ENCODE peak calls at places on chromosomes 16 and 17, in eight cellular contexts. M is cardiac fibroblast, W is choroid plexus epithelial cell, K is cardiac muscle cell, H is uterus, Z is ovary, D is GM13976, V is HFFc6. U is an unnamed sample.
A peak's percentile ranks its signal among the peaks of the same experiment; 100 is the strongest.

GRCh38 chr17:8922451-8922850 is 43.1 kb downstream of the PIK3R5 start:
- DNase-seq in M (peak; percentile 88), W (peak; percentile 91), K (no peak), H (no peak), Z (no peak), D (no peak), V (peak; percentile 71), U (no peak)

GRCh38 chr17:79573196-79573929 is 37.5 kb downstream of the RBFOX3 start:
- DNase-seq in M (no peak), W (no peak), K (no peak), H (no peak), Z (no peak), D (no peak), V (no peak), U (no peak)

GRCh38 chr17:67994827-67995567 is 1.3 kb downstream of the C17orf58 start:
- DNase-seq in M (peak; percentile 74), W (peak; percentile 85), K (no peak), H (peak; percentile 30), Z (peak; percentile 31), D (no peak), V (peak; percentile 88), U (no peak)

GRCh38 chr16:89401641-89402445 is 88.5 kb downstream of the ANKRD11 start:
- DNase-seq in M (no peak), W (peak; percentile 45), K (no peak), H (no peak), Z (no peak), D (no peak), V (peak; percentile 71), U (no peak)

GRCh38 chr16:2008631-2009301 is 855 bp downstream of the ZNF598 start:
- DNase-seq in M (peak; percentile 53), W (peak; percentile 57), K (no peak), H (no peak), Z (no peak), D (no peak), V (no peak), U (no peak)

GRCh38 chr16:9484436-9484835 is 393.0 kb downstream of the HAPSTR1 start:
- DNase-seq in M (no peak), W (no peak), K (no peak), H (no peak), Z (no peak), D (no peak), V (no peak), U (no peak)

GRCh38 chr17:81285179-81285878 is 9.8 kb downstream of the SLC38A10 start:
- DNase-seq in M (peak; percentile 66), W (peak; percentile 71), K (no peak), H (peak; percentile 54), Z (peak; percentile 45), D (peak; percentile 84), V (no peak), U (no peak)

GRCh38 chr17:8709006-8709405 is 35.6 kb downstream of the CCDC42 start:
- DNase-seq in M (no peak), W (no peak), K (no peak), H (no peak), Z (no peak), D (no peak), V (no peak), U (no peak)

GRCh38 chr17:13114601-13115024 is 96.8 kb upstream of the ELAC2 start:
- DNase-seq in M (peak; percentile 56), W (peak; percentile 63), K (peak; percentile 76), H (no peak), Z (no peak), D (peak; percentile 45), V (peak; percentile 20), U (peak; percentile 65)

GRCh38 chr17:80791758-80792284 is 199.8 kb upstream of the CHMP6 start:
- DNase-seq in M (peak; percentile 93), W (peak; percentile 98), K (no peak), H (peak; percentile 79), Z (peak; percentile 81), D (no peak), V (peak; percentile 98), U (no peak)

DNA sequence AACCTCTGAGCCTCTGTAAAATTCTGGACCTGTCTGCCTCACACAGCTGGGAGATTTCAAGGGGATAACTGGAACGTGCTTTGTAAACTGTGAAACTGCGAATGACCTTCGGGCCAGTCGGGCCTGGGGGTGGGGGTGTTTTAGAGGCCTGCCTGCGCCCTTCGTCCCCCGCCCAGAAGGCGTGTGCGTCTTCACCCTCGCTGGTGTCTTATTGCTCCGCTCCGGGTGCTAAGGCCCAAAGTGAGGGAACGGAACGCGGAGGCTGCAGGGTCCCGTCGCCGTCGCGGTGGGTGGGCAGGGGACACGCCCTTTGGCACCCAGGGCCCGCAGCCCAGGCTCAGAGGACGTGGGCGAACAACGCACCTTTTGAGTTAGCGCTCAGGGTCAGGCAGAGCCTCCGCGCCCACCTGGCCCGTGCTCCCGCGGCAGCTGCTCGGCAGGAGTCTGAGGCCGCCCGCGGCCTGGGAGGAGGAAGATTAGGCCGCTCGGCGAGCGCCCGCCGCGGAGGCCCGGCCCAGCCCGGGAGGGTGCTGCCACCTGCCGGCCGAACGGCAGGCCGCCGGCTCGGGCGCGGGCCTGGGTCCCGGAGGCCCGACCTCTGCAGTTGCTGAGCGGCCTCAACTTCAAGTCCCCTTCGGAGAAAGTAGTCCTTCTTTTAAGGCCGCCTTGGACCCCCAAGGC is 29.7 kb downstream of the DCAKD start:
- DNase-seq in M (peak; percentile 69), W (peak; percentile 65), K (peak; percentile 87), H (peak; percentile 69), Z (peak; percentile 73), D (peak; percentile 93), V (peak; percentile 12), U (peak; percentile 73)
- TF ChIP-seq CTCF in M (peak; percentile 39), W (peak; percentile 51), K (peak; percentile 65), H (peak; percentile 93), Z (peak; percentile 97), D (peak; percentile 91), V (peak; percentile 99), U (peak; percentile 87)

DNA sequence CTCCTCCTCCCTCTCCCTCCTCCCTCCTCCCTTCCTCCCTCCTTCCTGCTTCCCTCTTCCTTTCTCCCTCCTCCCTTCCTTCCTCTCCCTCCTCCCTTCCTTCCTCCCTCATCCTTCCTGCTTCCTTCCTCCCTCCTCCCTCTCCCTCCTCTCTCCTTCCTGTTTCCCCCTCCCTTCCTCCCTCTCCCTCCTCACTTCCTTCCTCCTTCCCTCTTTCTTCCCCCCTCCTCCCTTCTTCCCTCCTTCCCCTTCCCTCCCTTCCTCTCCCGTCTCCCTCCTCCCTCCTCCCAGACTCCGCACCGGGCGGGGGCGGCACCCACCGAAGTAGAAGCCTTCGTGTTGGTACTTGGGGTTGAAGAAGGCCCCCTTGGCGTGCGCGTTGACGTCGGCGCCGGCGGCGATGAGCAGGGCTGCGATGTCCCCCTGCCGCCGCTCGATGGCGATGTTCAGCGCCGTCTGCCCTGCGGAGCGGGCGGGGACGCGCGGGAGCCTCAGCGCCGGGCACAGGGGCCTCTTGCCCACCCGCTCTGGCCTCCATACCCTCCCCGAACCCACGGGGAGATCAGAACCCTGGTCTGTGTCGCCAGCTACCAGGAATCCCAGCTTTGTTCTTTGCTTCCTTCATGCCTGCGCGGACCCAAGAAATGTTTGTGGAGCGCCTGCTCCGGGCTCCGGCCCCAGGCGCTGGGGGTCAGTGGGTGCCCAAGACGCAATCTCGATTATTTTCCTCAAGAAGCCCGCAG is 22.2 kb downstream of the TRPV3 start:
- DNase-seq in M (peak; percentile 89), W (peak; percentile 85), K (peak; percentile 79), H (peak; percentile 74), Z (peak; percentile 68), D (peak; percentile 93), V (no peak), U (peak; percentile 59)
- TF ChIP-seq CTCF in M (peak; percentile 46), W (peak; percentile 62), K (peak; percentile 78), H (peak; percentile 43), Z (peak; percentile 55), D (peak; percentile 94), V (peak; percentile 69), U (peak; percentile 55)

DNA sequence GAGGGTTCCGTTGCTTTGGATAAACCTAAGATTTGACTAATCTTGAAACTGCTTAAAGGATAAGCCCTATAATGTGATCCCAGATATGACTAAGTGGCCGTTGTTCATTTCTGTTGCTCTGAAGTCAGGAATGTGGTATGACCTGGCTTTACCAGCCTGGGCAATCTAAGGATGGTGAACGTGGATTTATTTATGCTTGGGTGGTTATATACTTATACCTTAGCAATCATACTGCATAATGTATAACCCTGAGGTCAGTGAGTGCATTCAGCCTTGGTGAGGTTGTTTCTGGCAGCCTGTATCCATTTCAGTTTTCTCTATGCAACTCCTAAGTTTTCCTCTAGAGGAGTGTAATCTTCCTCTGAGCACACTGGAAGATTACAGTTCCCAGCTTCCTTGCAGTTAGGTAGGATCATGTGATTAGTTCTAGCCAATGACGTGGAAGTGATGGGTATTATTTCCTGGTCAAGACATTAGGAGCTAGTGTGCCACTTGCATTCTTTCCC is 41.9 kb downstream of the FTO start:
- DNase-seq in M (peak; percentile 31), W (no peak), K (no peak), H (no peak), Z (no peak), D (no peak), V (peak; percentile 74), U (no peak)
- TF ChIP-seq CTCF in M (peak; percentile 41), W (peak; percentile 29), K (peak; percentile 10), H (no peak), Z (no peak), D (no peak), V (peak; percentile 65), U (no peak)

DNA sequence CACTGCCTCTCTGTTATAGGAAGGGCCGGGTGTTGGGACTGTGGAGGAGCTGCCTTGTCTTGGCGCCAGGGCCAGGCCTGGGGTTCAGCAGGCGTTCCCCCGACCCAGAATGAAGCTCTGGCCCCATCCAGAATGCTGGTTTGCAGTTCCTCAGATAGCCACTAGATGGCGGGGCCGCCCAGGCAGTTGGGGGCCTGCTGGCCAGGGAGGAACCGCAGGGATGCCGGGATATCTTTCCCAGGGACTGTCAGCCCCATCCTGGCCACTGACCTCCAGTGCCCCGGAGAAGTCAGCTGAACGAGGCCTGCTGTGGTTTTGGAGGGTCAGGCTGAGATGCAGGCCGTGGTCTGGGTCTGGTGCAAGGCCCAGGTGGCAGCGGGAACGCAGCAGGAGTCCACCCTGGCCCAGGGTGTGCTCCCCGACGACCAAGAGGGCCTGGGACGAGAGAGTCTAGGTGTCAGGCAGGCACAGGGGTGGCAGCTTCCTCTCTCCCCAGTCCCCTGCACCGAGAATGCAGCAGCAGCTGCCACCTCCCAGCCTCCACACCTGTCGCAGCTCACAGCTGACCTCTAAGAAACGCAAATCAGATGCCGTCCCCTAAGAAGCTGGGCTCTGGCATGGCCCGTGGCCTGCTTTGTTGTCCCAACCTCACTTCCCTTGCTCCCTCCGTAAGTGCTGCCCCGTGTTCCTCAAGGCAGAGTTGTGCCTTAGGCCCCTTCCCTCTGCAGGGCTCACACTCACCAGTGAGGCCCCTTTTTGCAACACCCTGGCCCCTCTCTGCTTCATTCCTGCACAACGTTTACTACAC is 51.2 kb downstream of the RMI2 start:
- DNase-seq in M (peak; percentile 69), W (peak; percentile 69), K (peak; percentile 85), H (peak; percentile 80), Z (peak; percentile 81), D (peak; percentile 91), V (peak; percentile 59), U (peak; percentile 88)
- TF ChIP-seq CTCF in M (peak; percentile 99), W (peak; percentile 97), K (peak; percentile 98), H (peak; percentile 97), Z (peak; percentile 98), D (peak; percentile 97), V (peak; percentile 100), U (peak; percentile 99)